ENCODE peak calls at places on chromosomes 4 and X, in seven cellular contexts. N is mammary epithelial cell; T is aorta; R is stimulated activated naive CD8-positive, alpha-beta T cell treated with anti-CD3 and anti-CD28 coated beads, Interleukin-15, amount 100 ng/mL, for 72 hours; M is NCI-H460; B is foreskin melanocyte; C is hypothalamus. F is an unnamed sample.

GRCh38 chr4:189176002-189176401 is 764.7 kb upstream of the FRG1 start:
- DNase-seq in N (no peak), T (no peak), R (no peak), M (no peak), B (no peak), C (no peak), F (no peak)

GRCh38 chrX:115372026-115372610 is 82.6 kb downstream of the LUZP4 start:
- DNase-seq in N (peak; percentile 44), T (no peak), R (no peak), M (peak; percentile 22), B (peak; percentile 85), C (no peak), F (no peak)

GRCh38 chrX:17494231-17494630 is 119.2 kb downstream of the NHS start:
- DNase-seq in N (no peak), T (no peak), R (no peak), M (no peak), B (no peak), C (no peak), F (no peak)

GRCh38 chrX:44643723-44644122 is 101.1 kb upstream of the FUNDC1 start:
- DNase-seq in N (no peak), T (no peak), R (no peak), M (no peak), B (no peak), C (no peak), F (no peak)

GRCh38 chr4:47031011-47031678 is at the start of gene GABRB1:
- DNase-seq in N (peak; percentile 31), T (peak; percentile 55), R (no peak), M (peak; percentile 3), B (peak; percentile 35), C (peak; percentile 88), F (peak; percentile 81)

GRCh38 chr4:22488136-22488535 is 27.7 kb downstream of the ADGRA3 start:
- DNase-seq in N (no peak), T (no peak), R (no peak), M (no peak), B (no peak), C (no peak), F (no peak)

GRCh38 chr4:3445111-3445820 is 3.5 kb downstream of the HGFAC start:
- DNase-seq in N (no peak), T (no peak), R (no peak), M (no peak), B (no peak), C (no peak), F (no peak)

GRCh38 chr4:160193787-160194186 is 1090.9 kb downstream of the RAPGEF2 start:
- DNase-seq in N (no peak), T (no peak), R (no peak), M (no peak), B (no peak), C (no peak), F (no peak)

GRCh38 chr4:37597019-37597418 is 89.2 kb downstream of the RELL1 start:
- DNase-seq in N (no peak), T (no peak), R (no peak), M (no peak), B (no peak), C (no peak), F (no peak)

GRCh38 chrX:16786791-16787735 is 797 bp downstream of the TXLNG start:
- DNase-seq in N (peak; percentile 19), T (peak; percentile 53), R (peak; percentile 45), M (no peak), B (no peak), C (peak; percentile 2), F (peak; percentile 74)

GRCh38 chrX:43958529-43958928 is 14.7 kb downstream of the NDP start:
- DNase-seq in N (peak; percentile 68), T (no peak), R (peak; percentile 8), M (peak; percentile 78), B (peak; percentile 64), C (peak; percentile 82), F (no peak)

GRCh38 chr4:76779740-76780459 is 118.0 kb downstream of the SOWAHB start:
- DNase-seq in N (no peak), T (no peak), R (no peak), M (no peak), B (no peak), C (no peak), F (no peak)

GRCh38 chrX:118603981-118604380 is 108.4 kb downstream of the DOCK11 start:
- DNase-seq in N (peak; percentile 39), T (no peak), R (peak; percentile 28), M (peak; percentile 69), B (peak; percentile 46), C (peak; percentile 60), F (no peak)

GRCh38 chr4:14223461-14223860 is 595.9 kb upstream of the BOD1L1 start:
- DNase-seq in N (no peak), T (no peak), R (no peak), M (no peak), B (no peak), C (no peak), F (no peak)

GRCh38 chr4:187396106-187396505 is 599.5 kb upstream of the ZFP42 start:
- DNase-seq in N (no peak), T (no peak), R (no peak), M (no peak), B (no peak), C (peak; percentile 4), F (no peak)

GRCh38 chr4:25710637-25711036 is 55.0 kb downstream of the SLC34A2 start:
- DNase-seq in N (no peak), T (no peak), R (no peak), M (no peak), B (no peak), C (no peak), F (no peak)

F was measured in left lung.